ENCODE peak calls at places on chromosomes 7 and 10, in five cellular contexts. T is aorta, L is upper lobe of right lung, Q is A549, P is transverse colon. C is an unnamed sample. For H3K4me1, the result is how much of the 10 kb centered on the place peaks cover.

GRCh38 chr7:75889223-75889825 is 10.5 kb downstream of the RHBDD2 start:
- DNase-seq in T (no peak), L (no peak), Q (no peak), P (no peak), C (no peak)

GRCh38 chr10:119726291-119727261 is 726 bp downstream of the INPP5F start:
- DNase-seq in T (no peak), L (no peak), Q (no peak), P (peak), C (peak)

GRCh38 chr10:71222541-71223364 is 10.4 kb downstream of the UNC5B start:
- DNase-seq in T (no peak), L (peak), Q (no peak), P (no peak), C (no peak)

GRCh38 chr10:76723781-76724336 is 913.7 kb downstream of the KCNMA1 start:
- DNase-seq in T (no peak), L (no peak), Q (no peak), P (no peak), C (no peak)

GRCh38 chr7:468681-469590 is 50.7 kb downstream of the PDGFA start:
- DNase-seq in T (peak), L (peak), Q (no peak), P (no peak), C (no peak)

GRCh38 chr10:13102002-13102794 is 2.2 kb downstream of the OPTN start:
- DNase-seq in T (no peak), L (no peak), Q (no peak), P (no peak), C (no peak)

GRCh38 chr7:138502023-138502767 is 42.1 kb downstream of the TRIM24 start:
- DNase-seq in T (no peak), L (no peak), Q (no peak), P (no peak), C (no peak)

GRCh38 chr7:43332193-43332796 is 219.8 kb downstream of the HECW1 start:
- DNase-seq in T (no peak), L (no peak), Q (no peak), P (no peak), C (no peak)

GRCh38 chr10:14126697-14127440 is 203.9 kb downstream of the FRMD4A start:
- DNase-seq in T (no peak), L (no peak), Q (no peak), P (no peak), C (no peak)

GRCh38 chr7:133081119-133081604 is 728 bp downstream of the CHCHD3 start:
- DNase-seq in T (no peak), L (no peak), Q (peak), P (peak), C (no peak)

GRCh38 chr7:91556239-91556638 is 292.0 kb downstream of the FZD1 start:
- DNase-seq in T (no peak), L (no peak), Q (no peak), P (no peak), C (no peak)

GRCh38 chr7:98423043-98423442 is 22.2 kb upstream of the BAIAP2L1 start:
- DNase-seq in T (no peak), L (no peak), Q (peak), P (no peak), C (no peak)

GRCh38 chr10:110865804-110866482 is 5.8 kb upstream of the PDCD4 start:
- DNase-seq in T (no peak), L (no peak), Q (no peak), P (no peak), C (peak)

GRCh38 chr7:78585958-78586357 is 787.4 kb downstream of the PHTF2 start:
- DNase-seq in T (no peak), L (no peak), Q (no peak), P (no peak), C (no peak)

GRCh38 chr10:11149499-11149898 is 131.8 kb downstream of the CELF2 start:
- DNase-seq in T (no peak), L (no peak), Q (no peak), P (no peak), C (no peak)

GRCh38 chr10:112953075-112953501 is 3.0 kb downstream of the TCF7L2 start:
- DNase-seq in T (peak), L (no peak), Q (no peak), P (peak), C (no peak)

GRCh38 chr7:80147543-80148376 is 13.1 kb downstream of the GNAI1 start:
- DNase-seq in T (no peak), L (no peak), Q (no peak), P (no peak), C (no peak)

GRCh38 chr7:135917721-135918120 is 59.4 kb downstream of the MTPN start:
- DNase-seq in T (no peak), L (no peak), Q (no peak), P (no peak), C (no peak)

GRCh38 chr7:20598479-20599419 is 16.7 kb upstream of the ABCB5 start:
- DNase-seq in T (no peak), L (no peak), Q (peak), P (no peak), C (no peak)

GRCh38 chr10:72134785-72135765 is 46.7 kb upstream of the SPOCK2 start:
- DNase-seq in T (no peak), L (no peak), Q (no peak), P (no peak), C (no peak)

GRCh38 chr10:47438857-47439474 is 44.9 kb downstream of the ANXA8 start:
- DNase-seq in T (no peak), L (peak), Q (peak), P (peak), C (no peak)

GRCh38 chr10:45181483-45181882 is 133.9 kb downstream of the OR13A1 start:
- DNase-seq in T (peak), L (no peak), Q (no peak), P (no peak), C (no peak)

GRCh38 chr10:2714597-2714996 is 352.8 kb upstream of the PFKP start:
- DNase-seq in T (no peak), L (no peak), Q (no peak), P (no peak), C (no peak)

GRCh38 chr7:134298902-134299683 is 17.6 kb downstream of the SLC35B4 start:
- DNase-seq in T (no peak), L (no peak), Q (no peak), P (peak), C (no peak)

GRCh38 chr10:19987931-19988330 is 171.7 kb downstream of the PLXDC2 start:
- DNase-seq in T (no peak), L (no peak), Q (no peak), P (no peak), C (no peak)

GRCh38 chr7:82029236-82029635 is 259.4 kb upstream of the HGF start:
- DNase-seq in T (no peak), L (no peak), Q (no peak), P (no peak), C (no peak)

GRCh38 chr7:85890244-85890811 is 703.5 kb upstream of the SEMA3D start:
- DNase-seq in T (no peak), L (no peak), Q (peak), P (no peak), C (no peak)

GRCh38 chr7:44447874-44448425 is 42.5 kb downstream of the NUDCD3 start:
- DNase-seq in T (no peak), L (no peak), Q (no peak), P (no peak), C (no peak)
- H3K27ac ChIP-seq in T (no peak), L (no peak), Q (no peak), P (no peak), C (no peak)

GRCh38 chr10:79191951-79192676 is 123.3 kb downstream of the ZMIZ1 start:
- DNase-seq in T (no peak), L (no peak), Q (no peak), P (no peak), C (no peak)
- H3K4me1 ChIP-seq in T (under half), L (half or more), Q (half or more), P (under half), C (under half)

DNA sequence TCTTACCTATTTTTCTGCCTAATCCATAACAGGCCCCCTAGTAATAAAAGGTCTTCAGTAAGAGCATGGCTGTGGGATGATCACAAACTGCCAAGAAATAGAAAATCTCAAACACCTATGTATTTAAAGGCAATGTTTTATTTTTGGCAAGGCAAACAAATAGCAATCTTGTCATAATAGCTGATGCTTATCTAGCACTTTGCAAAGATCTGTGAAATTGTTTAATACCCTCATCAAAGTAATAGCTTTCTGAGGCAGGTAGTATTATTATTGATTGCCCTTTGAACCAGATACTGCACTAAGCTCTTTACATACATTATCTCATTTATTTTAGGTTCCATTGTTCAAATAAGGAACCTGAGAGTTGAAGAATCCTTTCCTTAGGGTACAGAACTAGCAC is 1.6 kb upstream of the CADPS2 start:
- DNase-seq in T (no peak), L (no peak), Q (no peak), P (no peak), C (no peak)
- H3K4me3 ChIP-seq in T (no peak), L (no peak), Q (no peak), P (no peak), C (no peak)

GRCh38 chr10:59283456-59284082 is 78.8 kb downstream of the FAM13C start:
- DNase-seq in T (no peak), L (no peak), Q (no peak), P (no peak), C (no peak)

GRCh38 chr10:59285073-59285472 is 77.3 kb downstream of the FAM13C start:
- DNase-seq in T (no peak), L (no peak), Q (no peak), P (no peak), C (no peak)

GRCh38 chr10:59284111-59284975 is 78.0 kb downstream of the FAM13C start:
- DNase-seq in T (no peak), L (no peak), Q (no peak), P (no peak), C (no peak)

GRCh38 chr10:59287587-59287986 is 74.8 kb downstream of the FAM13C start:
- DNase-seq in T (no peak), L (no peak), Q (no peak), P (no peak), C (no peak)

DNA sequence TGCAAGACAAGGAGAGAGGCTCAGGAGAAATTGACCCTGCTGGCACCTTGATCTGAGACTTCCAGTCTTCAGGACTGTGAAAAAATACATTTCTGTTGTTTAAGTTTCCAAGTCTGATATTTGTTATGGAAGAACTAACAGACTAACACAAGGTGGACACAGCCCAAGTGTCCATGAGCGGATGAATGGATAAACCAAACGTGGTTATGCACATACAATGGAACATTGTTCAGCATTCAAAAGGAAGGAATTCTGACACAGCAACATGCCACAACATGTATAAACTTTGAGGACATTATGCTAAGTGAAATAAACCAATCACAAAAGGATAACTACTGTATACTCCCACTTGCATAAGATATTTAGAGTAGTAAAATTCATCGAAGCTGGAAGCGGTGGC is 76.5 kb downstream of the FAM13C start:
- DNase-seq in T (no peak), L (no peak), Q (no peak), P (no peak), C (no peak)
- H3K27ac ChIP-seq in T (no peak), L (no peak), Q (no peak), P (no peak), C (no peak)

DNA sequence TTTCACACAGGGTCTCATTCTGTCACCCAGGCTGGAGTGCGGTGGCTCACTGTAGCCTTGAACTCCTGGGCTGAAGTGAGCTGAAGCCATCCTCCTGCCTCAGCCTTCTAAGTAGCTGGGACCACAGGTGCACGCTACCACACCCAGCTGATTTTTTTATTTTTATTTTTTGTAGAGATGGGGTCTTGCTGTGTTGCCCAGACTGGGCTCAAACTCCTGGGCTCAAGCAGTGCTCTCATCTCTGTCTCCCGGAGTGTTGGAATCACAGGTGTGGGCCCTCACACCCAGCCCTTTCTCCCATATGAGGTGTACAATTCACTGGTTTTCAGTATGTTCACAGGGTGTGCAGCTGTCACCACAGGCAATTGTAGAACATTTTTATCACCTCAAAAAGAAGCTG is 5.2 kb downstream of the INPP5A start:
- DNase-seq in T (no peak), L (no peak), Q (no peak), P (no peak), C (no peak)
- H3K4me1 ChIP-seq in T (under half), L (under half), Q (under half), P (half or more), C (half or more)

GRCh38 chr7:128404143-128404681 is 5.6 kb downstream of the IMPDH1 start:
- DNase-seq in T (peak), L (no peak), Q (no peak), P (peak), C (no peak)
- H3K4me3 ChIP-seq in T (no peak), L (peak), Q (peak), P (no peak), C (peak)

C was measured in CD8-positive, alpha-beta memory T cell.